ENCODE peak calls at places on chromosomes 2 and 18, in six cellular contexts. One of them, this sample, is unnamed.

GRCh38 chr2:42809876-42810125 is 17.4 kb upstream of the HAAO start:
- DNase-seq in ovary: peak
- DNase-seq in mammary epithelial cell: peak
- DNase-seq in naive thymus-derived CD8-positive, alpha-beta T cell: no peak
- DNase-seq in pons: no peak
- DNase-seq in occipital lobe: peak
- DNase-seq in this sample: peak

GRCh38 chr18:8238507-8238906 is 370.7 kb upstream of the RAB12 start:
- DNase-seq in ovary: no peak
- DNase-seq in mammary epithelial cell: no peak
- DNase-seq in naive thymus-derived CD8-positive, alpha-beta T cell: no peak
- DNase-seq in pons: no peak
- DNase-seq in occipital lobe: no peak
- DNase-seq in this sample: no peak

GRCh38 chr18:34802938-34803337 is 92.8 kb downstream of the DTNA start:
- DNase-seq in ovary: no peak
- DNase-seq in mammary epithelial cell: no peak
- DNase-seq in naive thymus-derived CD8-positive, alpha-beta T cell: no peak
- DNase-seq in pons: no peak
- DNase-seq in occipital lobe: no peak
- DNase-seq in this sample: no peak

GRCh38 chr2:239175181-239175580 is 225.6 kb downstream of the HDAC4 start:
- DNase-seq in ovary: no peak
- DNase-seq in mammary epithelial cell: no peak
- DNase-seq in naive thymus-derived CD8-positive, alpha-beta T cell: no peak
- DNase-seq in pons: no peak
- DNase-seq in occipital lobe: no peak
- DNase-seq in this sample: no peak

GRCh38 chr18:59718108-59719057 is 21.2 kb upstream of the CCBE1 start:
- DNase-seq in ovary: no peak
- DNase-seq in mammary epithelial cell: peak
- DNase-seq in naive thymus-derived CD8-positive, alpha-beta T cell: no peak
- DNase-seq in pons: no peak
- DNase-seq in occipital lobe: no peak
- DNase-seq in this sample: no peak

GRCh38 chr2:177245010-177245422 is 19.5 kb downstream of the NFE2L2 start:
- DNase-seq in ovary: no peak
- DNase-seq in mammary epithelial cell: no peak
- DNase-seq in naive thymus-derived CD8-positive, alpha-beta T cell: no peak
- DNase-seq in pons: no peak
- DNase-seq in occipital lobe: no peak
- DNase-seq in this sample: no peak

GRCh38 chr2:157438907-157439791 is 4.7 kb downstream of the CYTIP start:
- DNase-seq in ovary: no peak
- DNase-seq in mammary epithelial cell: no peak
- DNase-seq in naive thymus-derived CD8-positive, alpha-beta T cell: no peak
- DNase-seq in pons: no peak
- DNase-seq in occipital lobe: no peak
- DNase-seq in this sample: no peak

GRCh38 chr18:58212274-58212673 is 168.2 kb downstream of the NEDD4L start:
- DNase-seq in ovary: no peak
- DNase-seq in mammary epithelial cell: no peak
- DNase-seq in naive thymus-derived CD8-positive, alpha-beta T cell: no peak
- DNase-seq in pons: no peak
- DNase-seq in occipital lobe: no peak
- DNase-seq in this sample: no peak

GRCh38 chr2:118216224-118216623 is 128.0 kb downstream of the INSIG2 start:
- DNase-seq in ovary: no peak
- DNase-seq in mammary epithelial cell: no peak
- DNase-seq in naive thymus-derived CD8-positive, alpha-beta T cell: no peak
- DNase-seq in pons: no peak
- DNase-seq in occipital lobe: no peak
- DNase-seq in this sample: no peak

GRCh38 chr2:25347846-25348245 is 6.1 kb upstream of the DNMT3A start:
- DNase-seq in ovary: no peak
- DNase-seq in mammary epithelial cell: no peak
- DNase-seq in naive thymus-derived CD8-positive, alpha-beta T cell: no peak
- DNase-seq in pons: peak
- DNase-seq in occipital lobe: no peak
- DNase-seq in this sample: no peak

GRCh38 chr2:45274190-45274926 is 265.1 kb upstream of the SIX2 start:
- DNase-seq in ovary: no peak
- DNase-seq in mammary epithelial cell: no peak
- DNase-seq in naive thymus-derived CD8-positive, alpha-beta T cell: no peak
- DNase-seq in pons: peak
- DNase-seq in occipital lobe: no peak
- DNase-seq in this sample: no peak

GRCh38 chr2:118442949-118443348 is 354.7 kb downstream of the INSIG2 start:
- DNase-seq in ovary: no peak
- DNase-seq in mammary epithelial cell: no peak
- DNase-seq in naive thymus-derived CD8-positive, alpha-beta T cell: no peak
- DNase-seq in pons: peak
- DNase-seq in occipital lobe: no peak
- DNase-seq in this sample: no peak

GRCh38 chr2:37648316-37649011 is 23.0 kb downstream of the CDC42EP3 start:
- DNase-seq in ovary: no peak
- DNase-seq in mammary epithelial cell: no peak
- DNase-seq in naive thymus-derived CD8-positive, alpha-beta T cell: peak
- DNase-seq in pons: peak
- DNase-seq in occipital lobe: no peak
- DNase-seq in this sample: no peak

GRCh38 chr2:134301099-134301970 is 47.5 kb downstream of the MGAT5 start:
- DNase-seq in ovary: no peak
- DNase-seq in mammary epithelial cell: peak
- DNase-seq in naive thymus-derived CD8-positive, alpha-beta T cell: no peak
- DNase-seq in pons: no peak
- DNase-seq in occipital lobe: no peak
- DNase-seq in this sample: no peak

GRCh38 chr2:109089602-109090300 is 39.3 kb upstream of the SH3RF3 start:
- DNase-seq in ovary: no peak
- DNase-seq in mammary epithelial cell: no peak
- DNase-seq in naive thymus-derived CD8-positive, alpha-beta T cell: no peak
- DNase-seq in pons: no peak
- DNase-seq in occipital lobe: no peak
- DNase-seq in this sample: no peak

GRCh38 chr2:237732790-237733349 is 65.7 kb upstream of the RBM44 start:
- DNase-seq in ovary: peak
- DNase-seq in mammary epithelial cell: no peak
- DNase-seq in naive thymus-derived CD8-positive, alpha-beta T cell: no peak
- DNase-seq in pons: no peak
- DNase-seq in occipital lobe: no peak
- DNase-seq in this sample: peak